ENCODE peak calls at places on chromosomes 7 and 10, in six cellular contexts. One of them, this sample, is unnamed.
A peak's percentile ranks its signal among the peaks of the same experiment; 100 is the strongest.

GRCh38 chr7:137933270-137934017 is 68.4 kb downstream of the CREB3L2 start:
- DNase-seq in ELR: peak; percentile 65
- DNase-seq in heart right ventricle: no peak
- DNase-seq in fibroblast of lung: peak; percentile 84
- DNase-seq in AG09309: no peak
- DNase-seq in T-cell: no peak
- DNase-seq in this sample: no peak

GRCh38 chr7:65927489-65928448 is 54.2 kb downstream of the GUSB start:
- DNase-seq in ELR: no peak
- DNase-seq in heart right ventricle: no peak
- DNase-seq in fibroblast of lung: no peak
- DNase-seq in AG09309: no peak
- DNase-seq in T-cell: no peak
- DNase-seq in this sample: no peak

GRCh38 chr7:112744818-112745217 is 45.4 kb downstream of the TMEM168 start:
- DNase-seq in ELR: no peak
- DNase-seq in heart right ventricle: no peak
- DNase-seq in fibroblast of lung: no peak
- DNase-seq in AG09309: no peak
- DNase-seq in T-cell: no peak
- DNase-seq in this sample: no peak

GRCh38 chr10:12643279-12643678 is 293.9 kb downstream of the CAMK1D start:
- DNase-seq in ELR: no peak
- DNase-seq in heart right ventricle: no peak
- DNase-seq in fibroblast of lung: no peak
- DNase-seq in AG09309: no peak
- DNase-seq in T-cell: no peak
- DNase-seq in this sample: no peak

GRCh38 chr10:123213192-123213591 is 59.0 kb downstream of the BUB3 start:
- DNase-seq in ELR: no peak
- DNase-seq in heart right ventricle: no peak
- DNase-seq in fibroblast of lung: no peak
- DNase-seq in AG09309: no peak
- DNase-seq in T-cell: no peak
- DNase-seq in this sample: no peak

GRCh38 chr7:67343566-67343965 is 346.9 kb downstream of the TYW1 start:
- DNase-seq in ELR: no peak
- DNase-seq in heart right ventricle: peak; percentile 42
- DNase-seq in fibroblast of lung: no peak
- DNase-seq in AG09309: no peak
- DNase-seq in T-cell: no peak
- DNase-seq in this sample: no peak

GRCh38 chr7:7707756-7708310 is 10.6 kb downstream of the RPA3 start:
- DNase-seq in ELR: peak; percentile 4
- DNase-seq in heart right ventricle: no peak
- DNase-seq in fibroblast of lung: peak; percentile 81
- DNase-seq in AG09309: no peak
- DNase-seq in T-cell: no peak
- DNase-seq in this sample: no peak

GRCh38 chr7:138919256-138919655 is 61.9 kb downstream of the KIAA1549 start:
- DNase-seq in ELR: peak; percentile 69
- DNase-seq in heart right ventricle: no peak
- DNase-seq in fibroblast of lung: peak; percentile 62
- DNase-seq in AG09309: no peak
- DNase-seq in T-cell: no peak
- DNase-seq in this sample: no peak

GRCh38 chr10:33630761-33631160 is 296.3 kb upstream of the NRP1 start:
- DNase-seq in ELR: no peak
- DNase-seq in heart right ventricle: no peak
- DNase-seq in fibroblast of lung: no peak
- DNase-seq in AG09309: no peak
- DNase-seq in T-cell: no peak
- DNase-seq in this sample: no peak

GRCh38 chr7:150351587-150352194 is 10.3 kb upstream of the RARRES2 start:
- DNase-seq in ELR: no peak
- DNase-seq in heart right ventricle: no peak
- DNase-seq in fibroblast of lung: no peak
- DNase-seq in AG09309: no peak
- DNase-seq in T-cell: no peak
- DNase-seq in this sample: no peak

GRCh38 chr7:31724696-31725095 is 37.7 kb downstream of the PPP1R17 start:
- DNase-seq in ELR: no peak
- DNase-seq in heart right ventricle: no peak
- DNase-seq in fibroblast of lung: peak; percentile 31
- DNase-seq in AG09309: no peak
- DNase-seq in T-cell: no peak
- DNase-seq in this sample: no peak

GRCh38 chr10:35307297-35307696 is 29.0 kb upstream of the CCNY start:
- DNase-seq in ELR: peak; percentile 57
- DNase-seq in heart right ventricle: no peak
- DNase-seq in fibroblast of lung: peak; percentile 66
- DNase-seq in AG09309: no peak
- DNase-seq in T-cell: no peak
- DNase-seq in this sample: no peak

GRCh38 chr7:37541810-37542443 is 93.3 kb upstream of the ELMO1 start:
- DNase-seq in ELR: no peak
- DNase-seq in heart right ventricle: no peak
- DNase-seq in fibroblast of lung: no peak
- DNase-seq in AG09309: no peak
- DNase-seq in T-cell: no peak
- DNase-seq in this sample: no peak

GRCh38 chr10:93899109-93899508 is 5.3 kb downstream of the SLC35G1 start:
- DNase-seq in ELR: no peak
- DNase-seq in heart right ventricle: no peak
- DNase-seq in fibroblast of lung: no peak
- DNase-seq in AG09309: no peak
- DNase-seq in T-cell: no peak
- DNase-seq in this sample: no peak